ENCODE peak calls at places on chromosomes 5 and 9, in five cellular contexts. C, T, E, O and J are unnamed samples.

GRCh38 chr5:158423623-158424200 is 564.8 kb upstream of the CLINT1 start:
- DNase-seq in C (no peak), T (no peak), E (no peak), O (no peak), J (no peak)

GRCh38 chr9:92395617-92396016 is 8.8 kb downstream of the OGN start:
- DNase-seq in C (no peak), T (no peak), E (no peak), O (no peak), J (no peak)

GRCh38 chr9:14433293-14433818 is 119.4 kb upstream of the NFIB start:
- DNase-seq in C (no peak), T (no peak), E (no peak), O (no peak), J (no peak)

GRCh38 chr9:677461-678097 is 163.9 kb upstream of the DMRT1 start:
- DNase-seq in C (peak), T (no peak), E (no peak), O (no peak), J (no peak)

GRCh38 chr9:19174127-19174921 is 47.0 kb upstream of the PLIN2 start:
- DNase-seq in C (peak), T (peak), E (peak), O (peak), J (peak)

GRCh38 chr5:176797456-176798093 is 12.8 kb upstream of the UNC5A start:
- DNase-seq in C (no peak), T (no peak), E (no peak), O (no peak), J (no peak)

GRCh38 chr5:163498886-163499285 is 6.5 kb upstream of the MAT2B start:
- DNase-seq in C (no peak), T (peak), E (no peak), O (no peak), J (no peak)

GRCh38 chr9:90722116-90722515 is 79.5 kb upstream of the DIRAS2 start:
- DNase-seq in C (no peak), T (no peak), E (no peak), O (no peak), J (no peak)

GRCh38 chr5:149799119-149799623 is 69.1 kb downstream of the PPARGC1B start:
- DNase-seq in C (no peak), T (peak), E (no peak), O (no peak), J (peak)

GRCh38 chr5:138601444-138601843 is 26.2 kb upstream of the HSPA9 start:
- DNase-seq in C (no peak), T (peak), E (no peak), O (no peak), J (no peak)

GRCh38 chr5:82274343-82275266 is 3.5 kb downstream of the RPS23 start:
- DNase-seq in C (no peak), T (no peak), E (no peak), O (no peak), J (no peak)

GRCh38 chr5:88377705-88378656 is 109.3 kb upstream of the TMEM161B start:
- DNase-seq in C (no peak), T (no peak), E (no peak), O (no peak), J (no peak)

GRCh38 chr5:59637878-59638580 is 255.5 kb downstream of the PDE4D start:
- DNase-seq in C (no peak), T (no peak), E (no peak), O (no peak), J (no peak)

GRCh38 chr5:56941981-56942380 is 9.9 kb downstream of the MIER3 start:
- DNase-seq in C (no peak), T (peak), E (no peak), O (no peak), J (no peak)

GRCh38 chr9:121169094-121169601 is 32.5 kb downstream of the RAB14 start:
- DNase-seq in C (peak), T (peak), E (peak), O (no peak), J (no peak)

GRCh38 chr5:135833961-135834638 is 363 bp upstream of the SLC25A48 start:
- DNase-seq in C (no peak), T (peak), E (no peak), O (no peak), J (no peak)

GRCh38 chr9:78609471-78609870 is 312.5 kb downstream of the PSAT1 start:
- DNase-seq in C (no peak), T (no peak), E (no peak), O (no peak), J (no peak)